ENCODE peak calls at places on chromosomes 7 and 10, in ten cellular contexts. A is amniotic epithelial cell; B is prostate gland; M is HEK293T; W is HS-5; X is choroid plexus epithelial cell; C is NCI-H774; T is stimulated activated CD4-positive, alpha-beta T cell treated with anti-CD3 and anti-CD28 coated beads, Interleukin-12 subunit alpha, Interleukin-12 subunit beta, amount 100 ng/mL, for 24 hours; S is CD8-positive, alpha-beta T cell; I is NCI-H1436. V is an unnamed sample.

GRCh38 chr7:123783820-123784219 is 35.0 kb upstream of the WASL start:
- DNase-seq in S (no peak), W (no peak), T (no peak), C (no peak), M (no peak), I (no peak), X (no peak), A (no peak), B (no peak), V (no peak)

GRCh38 chr10:18102404-18102803 is 37.8 kb upstream of the CACNB2 start:
- DNase-seq in C (no peak), M (no peak), A (no peak), I (no peak), B (no peak), S (no peak), T (no peak), W (no peak), X (no peak), V (no peak)

GRCh38 chr7:107857541-107857912 is 33.5 kb upstream of the DLD start:
- DNase-seq in T (no peak), I (no peak), A (peak; percentile 54), C (no peak), W (peak; percentile 4), M (no peak), S (no peak), X (peak; percentile 62), B (no peak), V (no peak)

GRCh38 chr7:156386097-156386496 is 254.5 kb upstream of the RNF32 start:
- DNase-seq in S (no peak), M (no peak), C (no peak), W (no peak), B (no peak), I (no peak), X (no peak), T (no peak), A (no peak), V (no peak)

GRCh38 chr7:76514926-76515325 is 4.6 kb downstream of the UPK3B start:
- DNase-seq in B (no peak), I (no peak), S (no peak), M (peak; percentile 2), A (no peak), X (no peak), C (no peak), W (no peak), T (no peak), V (no peak)

GRCh38 chr10:68346774-68347173 is 14.0 kb upstream of the PBLD start:
- DNase-seq in W (no peak), I (no peak), B (no peak), T (no peak), C (no peak), X (no peak), M (no peak), S (no peak), A (no peak), V (no peak)

GRCh38 chr10:80444646-80445319 is 9.3 kb upstream of the TSPAN14 start:
- DNase-seq in S (peak; percentile 42), B (peak; percentile 56), M (peak; percentile 77), I (peak; percentile 61), A (peak; percentile 73), X (peak; percentile 82), W (no peak), T (peak; percentile 64), C (no peak), V (peak; percentile 71)

GRCh38 chr10:86708783-86709778 is 40.8 kb downstream of the LDB3 start:
- DNase-seq in M (no peak), B (no peak), C (no peak), I (no peak), W (no peak), X (no peak), S (no peak), T (no peak), A (no peak), V (no peak)

GRCh38 chr10:75276029-75276872 is 40.5 kb upstream of the COMTD1 start:
- DNase-seq in A (no peak), T (no peak), X (no peak), C (no peak), B (no peak), S (no peak), I (no peak), W (no peak), M (no peak), V (no peak)